ENCODE peak calls at places on chromosomes 1 and 21, in nine cellular contexts. F, W, G, M, P, Q, O, R and K are unnamed samples.

GRCh38 chr1:225458222-225458631 is 30.4 kb upstream of the LBR start:
- DNase-seq in F (no peak), W (no peak), G (no peak), M (peak), P (no peak), Q (no peak), O (no peak), R (no peak), K (no peak)

GRCh38 chr1:202093856-202094255 is 28.9 kb upstream of the GPR37L1 start:
- DNase-seq in F (no peak), W (no peak), G (no peak), M (no peak), P (no peak), Q (no peak), O (no peak), R (no peak), K (no peak)

GRCh38 chr21:36860736-36861594 is 105.5 kb downstream of the HLCS start:
- DNase-seq in F (no peak), W (no peak), G (no peak), M (peak), P (no peak), Q (no peak), O (no peak), R (no peak), K (no peak)

GRCh38 chr1:116167625-116168276 is 56.6 kb downstream of the MAB21L3 start:
- DNase-seq in F (no peak), W (no peak), G (no peak), M (peak), P (no peak), Q (no peak), O (peak), R (peak), K (no peak)

GRCh38 chr1:46527474-46528296 is 23.8 kb downstream of the KNCN start:
- DNase-seq in F (no peak), W (peak), G (peak), M (peak), P (peak), Q (peak), O (peak), R (peak), K (peak)

GRCh38 chr1:27603320-27603961 is 503 bp downstream of the AHDC1 start:
- DNase-seq in F (no peak), W (no peak), G (no peak), M (no peak), P (peak), Q (peak), O (no peak), R (peak), K (no peak)

GRCh38 chr1:155078496-155079209 is at the start of gene EFNA3:
- DNase-seq in F (no peak), W (peak), G (no peak), M (no peak), P (peak), Q (peak), O (peak), R (peak), K (peak)

GRCh38 chr1:232937741-232938375 is 12.6 kb upstream of the NTPCR start:
- DNase-seq in F (no peak), W (no peak), G (no peak), M (no peak), P (no peak), Q (no peak), O (no peak), R (no peak), K (no peak)

GRCh38 chr1:32702599-32703478 is at the start of gene SYNC:
- DNase-seq in F (no peak), W (no peak), G (peak), M (no peak), P (no peak), Q (no peak), O (peak), R (peak), K (peak)

GRCh38 chr1:211515090-211516023 is 23.4 kb upstream of the RD3 start:
- DNase-seq in F (no peak), W (peak), G (peak), M (peak), P (peak), Q (peak), O (peak), R (peak), K (peak)

GRCh38 chr1:115729765-115730164 is 38.7 kb downstream of the CASQ2 start:
- DNase-seq in F (peak), W (no peak), G (no peak), M (no peak), P (no peak), Q (no peak), O (no peak), R (no peak), K (no peak)

GRCh38 chr1:211309617-211310016 is 17.0 kb upstream of the TRAF5 start:
- DNase-seq in F (no peak), W (no peak), G (no peak), M (no peak), P (no peak), Q (no peak), O (no peak), R (no peak), K (no peak)

GRCh38 chr21:45598109-45598508 is 45.4 kb upstream of the PCBP3 start:
- DNase-seq in F (no peak), W (no peak), G (no peak), M (no peak), P (no peak), Q (no peak), O (no peak), R (no peak), K (no peak)

GRCh38 chr1:234584926-234585325 is 25.1 kb downstream of the IRF2BP2 start:
- DNase-seq in F (no peak), W (no peak), G (no peak), M (no peak), P (no peak), Q (no peak), O (no peak), R (no peak), K (no peak)

GRCh38 chr1:200891774-200892157 is 2.9 kb upstream of the INAVA start:
- DNase-seq in F (no peak), W (no peak), G (no peak), M (no peak), P (no peak), Q (no peak), O (no peak), R (peak), K (no peak)

GRCh38 chr1:208158640-208159541 is 85.3 kb downstream of the PLXNA2 start:
- DNase-seq in F (no peak), W (no peak), G (no peak), M (no peak), P (no peak), Q (no peak), O (no peak), R (no peak), K (no peak)

GRCh38 chr1:22728751-22729399 is 18.2 kb downstream of the EPHB2 start:
- DNase-seq in F (no peak), W (no peak), G (no peak), M (no peak), P (no peak), Q (no peak), O (no peak), R (no peak), K (no peak)

GRCh38 chr1:231724876-231725647 is 98.5 kb downstream of the DISC1 start:
- DNase-seq in F (no peak), W (no peak), G (peak), M (peak), P (peak), Q (peak), O (peak), R (peak), K (no peak)

GRCh38 chr1:182861994-182862393 is 22.8 kb downstream of the DHX9 start:
- DNase-seq in F (no peak), W (no peak), G (no peak), M (no peak), P (no peak), Q (no peak), O (no peak), R (no peak), K (no peak)

GRCh38 chr21:15279484-15279883 is 214.7 kb upstream of the NRIP1 start:
- DNase-seq in F (no peak), W (no peak), G (no peak), M (peak), P (no peak), Q (no peak), O (no peak), R (no peak), K (no peak)

GRCh38 chr1:76395059-76395458 is 320.5 kb downstream of the ST6GALNAC3 start:
- DNase-seq in F (no peak), W (no peak), G (no peak), M (no peak), P (no peak), Q (no peak), O (no peak), R (no peak), K (no peak)

GRCh38 chr1:178093150-178093957 is 550 bp upstream of the RASAL2 start:
- DNase-seq in F (peak), W (no peak), G (peak), M (peak), P (no peak), Q (peak), O (peak), R (peak), K (peak)